ENCODE peak calls at places on chromosomes 16 and 17, in eight cellular contexts. M is NCI-H510A treated with DMSO at 0.1 percent for 48 hours; D is stimulated activated CD4-positive, alpha-beta T cell treated with anti-CD3 and anti-CD28 coated beads, Interleukin-2, amount 100 ng/mL, for 48 hours; C is endothelial cell; L is prostate gland; A is HEK293T; S is T-helper 1 cell; Y is putamen. B is an unnamed sample.

GRCh38 chr17:68290268-68290954 is 516 bp downstream of the SLC16A6 start:
- DNase-seq in C (peak; percentile 47), A (peak; percentile 45), M (no peak), Y (no peak), L (peak; percentile 28), S (peak; percentile 55), D (no peak), B (peak; percentile 76)

GRCh38 chr17:50147841-50148225 is 2.6 kb downstream of the PPP1R9B start:
- DNase-seq in D (no peak), S (no peak), M (no peak), L (no peak), Y (no peak), A (no peak), C (no peak), B (no peak)

GRCh38 chr17:75645501-75645888 is 12.3 kb downstream of the SMIM5 start:
- DNase-seq in M (peak; percentile 92), D (no peak), A (no peak), S (no peak), C (no peak), L (peak; percentile 58), Y (no peak), B (no peak)

GRCh38 chr17:18093616-18094408 is 6.1 kb downstream of the DRG2 start:
- DNase-seq in D (no peak), S (no peak), L (peak; percentile 19), Y (no peak), A (peak; percentile 65), M (peak; percentile 66), C (no peak), B (no peak)

GRCh38 chr17:41009301-41009760 is 403 bp upstream of the KRTAP3-1 start:
- DNase-seq in C (no peak), S (no peak), D (no peak), M (peak; percentile 87), Y (no peak), A (no peak), L (no peak), B (no peak)

GRCh38 chr16:87960851-87961250 is 9.6 kb downstream of the BANP start:
- DNase-seq in S (no peak), L (no peak), D (no peak), Y (no peak), M (no peak), A (no peak), C (no peak), B (no peak)

GRCh38 chr17:36485027-36485426 is 1.5 kb upstream of the ZNHIT3 start:
- DNase-seq in M (no peak), A (no peak), Y (no peak), S (no peak), L (no peak), D (no peak), C (no peak), B (no peak)

GRCh38 chr16:72664480-72665408 is 383.2 kb downstream of the ZFHX3 start:
- DNase-seq in Y (peak; percentile 98), L (peak; percentile 97), S (peak; percentile 89), D (peak; percentile 93), C (peak; percentile 89), M (peak; percentile 90), A (peak; percentile 96), B (peak; percentile 91)

GRCh38 chr17:67994827-67995567 is 1.3 kb downstream of the C17orf58 start:
- DNase-seq in L (peak; percentile 33), A (no peak), Y (no peak), M (no peak), S (no peak), C (no peak), D (no peak), B (no peak)

GRCh38 chr17:14407541-14407940 is 106.7 kb downstream of the HS3ST3B1 start:
- DNase-seq in A (no peak), S (no peak), M (no peak), C (no peak), L (no peak), Y (no peak), D (no peak), B (no peak)

GRCh38 chr17:1379930-1380313 is 20.1 kb downstream of the YWHAE start:
- DNase-seq in D (no peak), C (no peak), Y (no peak), S (no peak), M (no peak), L (no peak), A (no peak), B (no peak)

GRCh38 chr17:18184143-18185007 is 747 bp downstream of the ALKBH5 start:
- DNase-seq in D (peak; percentile 53), A (peak; percentile 24), Y (no peak), C (peak; percentile 26), L (peak; percentile 27), S (peak; percentile 71), M (no peak), B (peak; percentile 71)

GRCh38 chr16:4925791-4926190 is 11.2 kb downstream of the PPL start:
- DNase-seq in Y (no peak), D (no peak), C (no peak), L (no peak), M (no peak), S (no peak), A (no peak), B (no peak)

GRCh38 chr16:2429771-2430663 is 770 bp downstream of the CCNF start:
- DNase-seq in M (peak; percentile 32), A (peak; percentile 33), C (peak; percentile 44), D (no peak), S (no peak), L (peak; percentile 55), Y (no peak), B (no peak)

GRCh38 chr16:66511615-66512500 is 38.1 kb downstream of the TK2 start:
- DNase-seq in M (no peak), A (no peak), C (no peak), D (no peak), Y (no peak), L (peak; percentile 53), S (no peak), B (no peak)

GRCh38 chr17:67520282-67520906 is 143.3 kb downstream of the PITPNC1 start:
- DNase-seq in C (no peak), L (no peak), A (no peak), Y (no peak), M (peak; percentile 77), S (no peak), D (no peak), B (no peak)

B was measured in CD8-positive, alpha-beta memory T cell.